ENCODE peak calls at places on chromosomes 11 and 22, in eight cellular contexts. Q is epithelial cell of esophagus, J is GM12865, P is kidney, D is prostate gland, H is bronchial epithelial cell, T is transverse colon, X is fibroblast of mammary gland. G is an unnamed sample.
A peak's percentile ranks its signal among the peaks of the same experiment; 100 is the strongest.

GRCh38 chr11:45857834-45858492 is 10.7 kb downstream of the CRY2 start:
- DNase-seq in P (peak; percentile 84), X (peak; percentile 96), Q (peak; percentile 12), H (no peak), T (no peak), D (no peak), J (no peak), G (no peak)

GRCh38 chr11:6757373-6757967 is 14.3 kb downstream of the OR2AG2 start:
- DNase-seq in T (peak; percentile 60), P (no peak), Q (peak; percentile 59), H (peak; percentile 55), X (peak; percentile 65), J (peak; percentile 74), D (peak; percentile 20), G (no peak)

GRCh38 chr22:42075277-42075676 is 1.2 kb downstream of the PHETA2 start:
- DNase-seq in P (no peak), J (no peak), H (no peak), D (no peak), X (no peak), Q (no peak), T (no peak), G (no peak)

GRCh38 chr11:86787018-86787417 is 13.3 kb upstream of the PRSS23 start:
- DNase-seq in H (no peak), D (no peak), Q (no peak), X (no peak), T (no peak), J (no peak), P (no peak), G (no peak)

GRCh38 chr11:46389450-46390330 is 1.9 kb downstream of the CHRM4 start:
- DNase-seq in J (peak; percentile 73), P (peak; percentile 88), X (peak; percentile 50), H (peak; percentile 23), D (peak; percentile 54), T (peak; percentile 68), Q (peak; percentile 72), G (peak; percentile 83)

GRCh38 chr11:57407010-57407409 is 16.6 kb upstream of the PRG2 start:
- DNase-seq in H (no peak), Q (no peak), J (no peak), X (no peak), D (no peak), P (no peak), T (no peak), G (peak; percentile 13)

GRCh38 chr11:101453682-101454081 is 130.1 kb downstream of the TRPC6 start:
- DNase-seq in D (no peak), X (peak; percentile 36), T (no peak), J (no peak), P (no peak), Q (peak; percentile 70), H (peak; percentile 72), G (no peak)

GRCh38 chr11:21429401-21429800 is 760.0 kb downstream of the NELL1 start:
- DNase-seq in H (no peak), P (no peak), X (no peak), J (no peak), Q (no peak), T (no peak), D (no peak), G (no peak)

GRCh38 chr22:24554316-24555159 is at the start of gene GUCD1:
- DNase-seq in Q (peak; percentile 27), H (peak; percentile 18), J (peak; percentile 52), T (peak; percentile 52), D (peak; percentile 24), X (peak; percentile 47), P (no peak), G (no peak)

GRCh38 chr11:116431842-116432241 is 340.9 kb downstream of the BUD13 start:
- DNase-seq in X (no peak), D (no peak), T (no peak), H (no peak), P (no peak), J (no peak), Q (no peak), G (no peak)

GRCh38 chr11:117316197-117316961 is at the start of gene BACE1:
- DNase-seq in T (peak; percentile 68), J (no peak), D (peak; percentile 71), H (peak; percentile 63), P (peak; percentile 92), Q (peak; percentile 74), X (peak; percentile 82), G (peak; percentile 55)

GRCh38 chr22:21942407-21942895 is 10.2 kb downstream of the PPM1F start:
- DNase-seq in T (peak; percentile 52), J (peak; percentile 28), H (peak; percentile 83), P (peak; percentile 94), X (peak; percentile 90), Q (peak; percentile 87), D (no peak), G (peak; percentile 73)

GRCh38 chr11:44708523-44709280 is 18.1 kb upstream of the TSPAN18 start:
- DNase-seq in H (no peak), X (no peak), J (no peak), D (no peak), Q (no peak), T (no peak), P (peak; percentile 7), G (no peak)

DNA sequence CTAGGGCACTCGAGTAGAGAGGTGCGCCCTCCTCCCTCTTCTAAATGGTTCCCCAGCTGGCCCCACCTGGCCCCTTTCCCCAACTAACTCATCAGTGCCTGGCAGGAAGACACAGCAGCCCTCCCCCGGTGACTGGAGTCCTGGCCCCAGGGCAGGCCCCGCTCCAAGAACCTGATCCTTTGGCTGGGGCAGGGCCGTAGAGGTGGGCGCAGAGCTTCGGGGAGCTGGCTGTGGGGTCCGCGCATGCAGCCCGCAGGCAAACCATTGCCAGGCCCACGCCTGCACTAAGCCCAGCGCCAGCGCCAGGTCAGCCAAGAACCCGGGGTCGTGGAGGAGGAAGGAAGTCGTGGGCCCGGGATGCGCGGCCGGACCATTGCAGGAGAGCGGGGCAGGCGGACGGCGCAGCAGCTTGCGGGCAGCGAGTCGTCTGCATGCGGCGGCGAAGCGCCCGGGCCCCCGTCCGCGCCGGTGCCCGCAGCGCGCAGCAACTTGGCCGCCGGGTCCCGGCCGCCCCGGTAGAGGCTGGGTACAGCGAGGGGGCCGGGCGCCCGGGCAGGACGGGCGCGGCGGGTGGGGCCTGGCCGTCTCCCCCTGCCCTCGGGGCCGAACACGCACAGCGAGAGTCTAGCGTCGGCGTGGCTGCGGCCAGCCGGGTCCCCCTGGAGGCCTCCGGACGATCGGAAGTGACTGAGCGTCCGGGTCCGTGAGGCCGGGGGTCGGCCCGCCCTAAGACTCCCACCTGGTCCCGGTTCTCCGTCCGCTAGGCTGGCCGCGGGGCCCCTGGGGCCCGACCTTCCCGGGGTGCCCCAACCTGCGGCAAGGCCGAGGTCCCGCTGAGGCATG is 951 bp upstream of the TRABD start:
- DNase-seq in T (no peak), Q (no peak), P (peak; percentile 87), D (no peak), X (no peak), H (no peak), J (no peak), G (no peak)
- H3K4me3 ChIP-seq in T (peak overlapping the region; percentile 77), Q (peak overlapping the region; percentile 61), P (peak overlapping the region; percentile 71), D (peak overlapping the region; percentile 58), X (peak overlapping the region; percentile 51), H (peak overlapping the region; percentile 30), J (peak overlapping the region; percentile 67), G (peak overlapping the region; percentile 43)

DNA sequence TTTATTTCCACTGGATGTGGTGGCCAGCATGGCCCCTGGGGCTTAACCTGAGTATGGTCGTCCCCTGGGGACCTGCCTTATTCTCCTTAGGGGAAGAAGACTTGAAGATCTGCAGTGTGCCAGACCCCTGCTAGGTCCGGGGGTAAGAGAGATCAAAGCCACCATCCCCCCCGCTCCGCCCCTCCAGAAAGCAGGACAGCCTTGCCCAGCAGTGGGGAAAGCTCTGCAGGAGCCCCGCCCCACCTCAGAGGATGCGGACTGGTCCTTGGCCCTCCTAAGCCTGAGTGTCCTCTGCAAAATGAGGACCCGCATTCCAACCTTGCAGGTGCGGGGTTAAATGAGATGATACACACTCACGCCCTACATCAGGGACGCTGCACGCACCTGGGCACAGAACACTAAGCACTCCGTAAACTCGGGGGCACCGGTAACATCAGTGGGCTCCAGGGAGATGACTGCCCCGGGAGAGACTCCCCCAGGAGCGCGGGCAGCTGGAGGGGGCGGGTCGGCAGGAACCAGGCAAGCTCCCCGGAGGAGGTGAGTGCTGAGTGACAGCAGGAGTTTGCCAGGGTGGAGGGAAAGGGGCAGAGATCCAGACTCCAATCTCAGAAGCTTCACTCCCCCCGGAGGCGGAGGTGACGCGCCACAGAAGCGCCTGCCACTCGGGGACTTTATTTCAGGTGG is 564 bp upstream of the ANO1 start:
- DNase-seq in H (no peak), Q (no peak), P (peak; percentile 58), J (no peak), T (no peak), X (no peak), D (no peak), G (peak; percentile 24)
- H3K4me3 ChIP-seq in H (no peak overlapping the region), Q (no peak overlapping the region), P (no peak overlapping the region), J (no peak overlapping the region), T (peak overlapping the region; percentile 28), X (no peak overlapping the region), D (peak overlapping the region; percentile 31), G (peak overlapping the region; percentile 79)

DNA sequence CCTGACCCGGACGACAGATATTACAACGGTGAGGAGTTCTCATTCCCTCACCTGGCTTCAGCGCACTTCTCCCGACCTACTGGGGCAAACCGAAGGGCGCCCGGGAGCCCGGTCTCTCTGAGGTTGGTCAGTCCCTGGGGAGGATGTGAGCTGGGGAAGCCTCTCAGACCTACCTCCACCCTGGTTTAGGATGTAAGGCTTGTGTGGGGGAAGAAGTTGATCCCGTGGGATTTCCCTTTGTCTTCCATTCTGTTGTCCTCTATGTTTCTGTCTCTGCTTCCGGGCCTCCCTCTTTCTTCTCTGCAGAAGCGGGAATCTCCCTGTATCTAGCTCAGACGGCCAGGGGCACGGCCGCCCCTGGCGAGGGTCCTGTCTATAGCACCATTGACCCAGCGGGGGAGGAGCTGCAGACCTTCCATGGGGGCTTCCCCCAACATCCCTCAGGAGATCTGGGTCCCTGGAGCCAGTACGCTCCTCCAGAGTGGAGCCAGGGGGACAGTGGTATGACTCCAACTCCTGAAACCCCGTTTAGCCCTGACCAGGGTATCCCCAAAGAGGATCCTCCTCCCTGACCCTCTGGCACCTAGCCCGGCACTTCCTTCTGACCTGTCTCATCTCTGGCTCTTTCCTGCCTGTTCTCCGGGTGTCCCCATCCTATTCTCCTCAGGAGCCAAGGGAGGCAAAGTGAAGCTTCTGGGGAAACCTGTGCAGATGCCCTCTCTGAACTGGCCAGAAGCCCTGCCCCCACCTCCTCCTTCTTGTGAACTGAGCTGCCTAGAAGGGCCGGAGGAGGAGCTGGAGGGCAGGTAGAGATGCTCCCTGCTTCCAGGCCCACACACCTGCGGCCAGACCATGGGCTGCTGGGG is 12.6 kb downstream of the ROBO3 start:
- DNase-seq in P (no peak), H (no peak), T (no peak), J (no peak), D (no peak), Q (no peak), X (no peak), G (no peak)
- H3K4me3 ChIP-seq in P (no peak overlapping the region), H (peak overlapping the region; percentile 57), T (no peak overlapping the region), J (no peak overlapping the region), D (no peak overlapping the region), Q (peak overlapping the region; percentile 56), X (peak overlapping the region; percentile 65), G (no peak overlapping the region)

DNA sequence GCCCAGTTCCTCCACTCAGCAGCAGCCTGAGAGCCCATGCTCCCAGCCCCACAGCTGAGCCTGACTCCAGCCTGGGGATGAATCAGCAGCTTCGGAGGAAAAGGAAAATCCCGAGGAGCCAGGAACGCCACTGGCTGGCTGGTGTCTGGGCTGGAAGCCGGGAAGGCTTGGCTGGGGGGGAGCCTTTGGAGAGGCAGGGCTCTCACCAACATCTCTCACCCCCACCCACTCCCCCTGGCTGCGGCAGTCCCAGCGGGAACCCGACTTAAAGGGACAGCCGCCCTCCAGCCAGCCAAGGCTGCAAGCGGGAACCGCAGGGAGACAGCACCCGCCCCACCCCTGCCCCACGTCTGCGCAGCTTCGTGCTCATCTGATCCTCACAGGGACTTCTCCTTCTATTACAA is 28.4 kb downstream of the KIAA0930 start:
- DNase-seq in P (peak; percentile 91), H (peak; percentile 72), D (no peak), X (peak; percentile 91), Q (peak; percentile 85), J (no peak), T (peak; percentile 64), G (peak; percentile 68)
- H3K4me3 ChIP-seq in P (no peak overlapping the region), H (no peak overlapping the region), D (peak overlapping the region; percentile 6), X (peak overlapping the region; percentile 39), Q (peak overlapping the region; percentile 5), J (no peak overlapping the region), T (peak overlapping the region; percentile 26), G (peak overlapping the region; percentile 24)